ENCODE peak calls at places on chromosome 5, in eight cellular contexts. One of them, this sample, is unnamed.

GRCh38 chr5:160159991-160160826 is 41.0 kb upstream of the PWWP2A start:
- DNase-seq in left lung: no peak
- DNase-seq in tibial artery: no peak
- DNase-seq in breast epithelium: no peak
- DNase-seq in A549: no peak
- DNase-seq in thoracic aorta: no peak
- DNase-seq in lung: no peak
- DNase-seq in CD8-positive, alpha-beta T cell: no peak
- DNase-seq in this sample: no peak

GRCh38 chr5:56814963-56815656 is at the start of gene MAP3K1:
- DNase-seq in left lung: peak; percentile 97
- DNase-seq in tibial artery: peak; percentile 85
- DNase-seq in breast epithelium: peak; percentile 77
- DNase-seq in A549: peak; percentile 79
- DNase-seq in thoracic aorta: no peak
- DNase-seq in lung: peak; percentile 85
- DNase-seq in CD8-positive, alpha-beta T cell: peak; percentile 91
- DNase-seq in this sample: peak; percentile 60

GRCh38 chr5:56176155-56176798 is 56.9 kb downstream of the ANKRD55 start:
- DNase-seq in left lung: no peak
- DNase-seq in tibial artery: no peak
- DNase-seq in breast epithelium: no peak
- DNase-seq in A549: no peak
- DNase-seq in thoracic aorta: no peak
- DNase-seq in lung: no peak
- DNase-seq in CD8-positive, alpha-beta T cell: no peak
- DNase-seq in this sample: no peak

GRCh38 chr5:107736608-107737007 is 65.9 kb upstream of the EFNA5 start:
- DNase-seq in left lung: no peak
- DNase-seq in tibial artery: no peak
- DNase-seq in breast epithelium: no peak
- DNase-seq in A549: no peak
- DNase-seq in thoracic aorta: no peak
- DNase-seq in lung: no peak
- DNase-seq in CD8-positive, alpha-beta T cell: no peak
- DNase-seq in this sample: no peak

GRCh38 chr5:172428224-172429166 is 25.8 kb downstream of the SH3PXD2B start:
- DNase-seq in left lung: no peak
- DNase-seq in tibial artery: no peak
- DNase-seq in breast epithelium: no peak
- DNase-seq in A549: no peak
- DNase-seq in thoracic aorta: no peak
- DNase-seq in lung: no peak
- DNase-seq in CD8-positive, alpha-beta T cell: no peak
- DNase-seq in this sample: no peak

GRCh38 chr5:139982975-139983240 is 60.2 kb downstream of the NRG2 start:
- DNase-seq in left lung: no peak
- DNase-seq in tibial artery: no peak
- DNase-seq in breast epithelium: no peak
- DNase-seq in A549: no peak
- DNase-seq in thoracic aorta: no peak
- DNase-seq in lung: no peak
- DNase-seq in CD8-positive, alpha-beta T cell: no peak
- DNase-seq in this sample: no peak

GRCh38 chr5:73437126-73438047 is 11.2 kb downstream of the FOXD1 start:
- DNase-seq in left lung: no peak
- DNase-seq in tibial artery: no peak
- DNase-seq in breast epithelium: no peak
- DNase-seq in A549: peak; percentile 79
- DNase-seq in thoracic aorta: no peak
- DNase-seq in lung: no peak
- DNase-seq in CD8-positive, alpha-beta T cell: no peak
- DNase-seq in this sample: no peak

GRCh38 chr5:108303611-108304010 is 78.3 kb downstream of the FBXL17 start:
- DNase-seq in left lung: no peak
- DNase-seq in tibial artery: no peak
- DNase-seq in breast epithelium: no peak
- DNase-seq in A549: no peak
- DNase-seq in thoracic aorta: no peak
- DNase-seq in lung: no peak
- DNase-seq in CD8-positive, alpha-beta T cell: no peak
- DNase-seq in this sample: no peak

GRCh38 chr5:35313296-35313695 is 83.0 kb upstream of the PRLR start:
- DNase-seq in left lung: no peak
- DNase-seq in tibial artery: no peak
- DNase-seq in breast epithelium: peak; percentile 30
- DNase-seq in A549: no peak
- DNase-seq in thoracic aorta: no peak
- DNase-seq in lung: no peak
- DNase-seq in CD8-positive, alpha-beta T cell: no peak
- DNase-seq in this sample: no peak

GRCh38 chr5:73278693-73279092 is 105.7 kb downstream of the TMEM174 start:
- DNase-seq in left lung: no peak
- DNase-seq in tibial artery: no peak
- DNase-seq in breast epithelium: peak; percentile 87
- DNase-seq in A549: no peak
- DNase-seq in thoracic aorta: no peak
- DNase-seq in lung: peak; percentile 61
- DNase-seq in CD8-positive, alpha-beta T cell: no peak
- DNase-seq in this sample: no peak

GRCh38 chr5:180599981-180600553 is 8.8 kb upstream of the SCGB3A1 start:
- DNase-seq in left lung: no peak
- DNase-seq in tibial artery: peak; percentile 37
- DNase-seq in breast epithelium: no peak
- DNase-seq in A549: no peak
- DNase-seq in thoracic aorta: no peak
- DNase-seq in lung: no peak
- DNase-seq in CD8-positive, alpha-beta T cell: peak; percentile 29
- DNase-seq in this sample: no peak

GRCh38 chr5:132767150-132767549 is 9.9 kb downstream of the SEPTIN8 start:
- DNase-seq in left lung: no peak
- DNase-seq in tibial artery: no peak
- DNase-seq in breast epithelium: no peak
- DNase-seq in A549: no peak
- DNase-seq in thoracic aorta: no peak
- DNase-seq in lung: no peak
- DNase-seq in CD8-positive, alpha-beta T cell: no peak
- DNase-seq in this sample: no peak

GRCh38 chr5:91361790-91362189 is 21.3 kb downstream of the ARRDC3 start:
- DNase-seq in left lung: no peak
- DNase-seq in tibial artery: no peak
- DNase-seq in breast epithelium: no peak
- DNase-seq in A549: no peak
- DNase-seq in thoracic aorta: no peak
- DNase-seq in lung: no peak
- DNase-seq in CD8-positive, alpha-beta T cell: no peak
- DNase-seq in this sample: no peak

GRCh38 chr5:33848554-33848953 is 43.2 kb downstream of the ADAMTS12 start:
- DNase-seq in left lung: no peak
- DNase-seq in tibial artery: no peak
- DNase-seq in breast epithelium: no peak
- DNase-seq in A549: no peak
- DNase-seq in thoracic aorta: no peak
- DNase-seq in lung: no peak
- DNase-seq in CD8-positive, alpha-beta T cell: no peak
- DNase-seq in this sample: no peak

GRCh38 chr5:111159845-111160244 is 64.3 kb upstream of the CAMK4 start:
- DNase-seq in left lung: no peak
- DNase-seq in tibial artery: no peak
- DNase-seq in breast epithelium: no peak
- DNase-seq in A549: no peak
- DNase-seq in thoracic aorta: no peak
- DNase-seq in lung: no peak
- DNase-seq in CD8-positive, alpha-beta T cell: no peak
- DNase-seq in this sample: no peak

GRCh38 chr5:34676409-34676808 is 20.3 kb downstream of the RAI14 start:
- DNase-seq in left lung: no peak
- DNase-seq in tibial artery: no peak
- DNase-seq in breast epithelium: no peak
- DNase-seq in A549: no peak
- DNase-seq in thoracic aorta: no peak
- DNase-seq in lung: no peak
- DNase-seq in CD8-positive, alpha-beta T cell: no peak
- DNase-seq in this sample: no peak

GRCh38 chr5:72834919-72835318 is 18.5 kb downstream of the TNPO1 start:
- DNase-seq in left lung: no peak
- DNase-seq in tibial artery: no peak
- DNase-seq in breast epithelium: no peak
- DNase-seq in A549: no peak
- DNase-seq in thoracic aorta: no peak
- DNase-seq in lung: no peak
- DNase-seq in CD8-positive, alpha-beta T cell: no peak
- DNase-seq in this sample: no peak

GRCh38 chr5:17315710-17316221 is 98.3 kb downstream of the BASP1 start:
- DNase-seq in left lung: no peak
- DNase-seq in tibial artery: no peak
- DNase-seq in breast epithelium: no peak
- DNase-seq in A549: peak; percentile 70
- DNase-seq in thoracic aorta: no peak
- DNase-seq in lung: no peak
- DNase-seq in CD8-positive, alpha-beta T cell: no peak
- DNase-seq in this sample: no peak

GRCh38 chr5:17317499-17317898 is 100.1 kb downstream of the BASP1 start:
- DNase-seq in left lung: no peak
- DNase-seq in tibial artery: no peak
- DNase-seq in breast epithelium: no peak
- DNase-seq in A549: no peak
- DNase-seq in thoracic aorta: no peak
- DNase-seq in lung: no peak
- DNase-seq in CD8-positive, alpha-beta T cell: no peak
- DNase-seq in this sample: no peak

GRCh38 chr5:17314907-17315471 is 97.6 kb downstream of the BASP1 start:
- DNase-seq in left lung: no peak
- DNase-seq in tibial artery: no peak
- DNase-seq in breast epithelium: no peak
- DNase-seq in A549: no peak
- DNase-seq in thoracic aorta: no peak
- DNase-seq in lung: no peak
- DNase-seq in CD8-positive, alpha-beta T cell: no peak
- DNase-seq in this sample: no peak

GRCh38 chr5:17312358-17312757 is 94.9 kb downstream of the BASP1 start:
- DNase-seq in left lung: no peak
- DNase-seq in tibial artery: no peak
- DNase-seq in breast epithelium: no peak
- DNase-seq in A549: peak; percentile 94
- DNase-seq in thoracic aorta: no peak
- DNase-seq in lung: no peak
- DNase-seq in CD8-positive, alpha-beta T cell: no peak
- DNase-seq in this sample: no peak

GRCh38 chr5:17316973-17317459 is 99.6 kb downstream of the BASP1 start:
- DNase-seq in left lung: no peak
- DNase-seq in tibial artery: no peak
- DNase-seq in breast epithelium: no peak
- DNase-seq in A549: peak; percentile 39
- DNase-seq in thoracic aorta: no peak
- DNase-seq in lung: no peak
- DNase-seq in CD8-positive, alpha-beta T cell: no peak
- DNase-seq in this sample: no peak
- H3K4me3 ChIP-seq in left lung: no peak overlapping the region
- H3K4me3 ChIP-seq in tibial artery: no peak overlapping the region
- H3K4me3 ChIP-seq in breast epithelium: no peak overlapping the region
- H3K4me3 ChIP-seq in A549: no peak overlapping the region
- H3K4me3 ChIP-seq in thoracic aorta: no peak overlapping the region
- H3K4me3 ChIP-seq in lung: no peak overlapping the region
- H3K4me3 ChIP-seq in CD8-positive, alpha-beta T cell: no peak overlapping the region
- H3K4me3 ChIP-seq in this sample: no peak overlapping the region

GRCh38 chr5:31638748-31639418 is at the start of gene PDZD2:
- DNase-seq in left lung: peak; percentile 85
- DNase-seq in tibial artery: peak; percentile 85
- DNase-seq in breast epithelium: peak; percentile 43
- DNase-seq in A549: peak; percentile 65
- DNase-seq in thoracic aorta: peak; percentile 23
- DNase-seq in lung: peak; percentile 67
- DNase-seq in CD8-positive, alpha-beta T cell: peak; percentile 71
- DNase-seq in this sample: no peak
- TF ChIP-seq CTCF in left lung: peak; percentile 17
- TF ChIP-seq CTCF in tibial artery: peak; percentile 28
- TF ChIP-seq CTCF in breast epithelium: no peak
- TF ChIP-seq CTCF in A549: peak; percentile 53
- TF ChIP-seq CTCF in thoracic aorta: no peak
- TF ChIP-seq CTCF in lung: peak; percentile 20
- TF ChIP-seq CTCF in CD8-positive, alpha-beta T cell: peak; percentile 18
- TF ChIP-seq CTCF in this sample: peak; percentile 43

DNA sequence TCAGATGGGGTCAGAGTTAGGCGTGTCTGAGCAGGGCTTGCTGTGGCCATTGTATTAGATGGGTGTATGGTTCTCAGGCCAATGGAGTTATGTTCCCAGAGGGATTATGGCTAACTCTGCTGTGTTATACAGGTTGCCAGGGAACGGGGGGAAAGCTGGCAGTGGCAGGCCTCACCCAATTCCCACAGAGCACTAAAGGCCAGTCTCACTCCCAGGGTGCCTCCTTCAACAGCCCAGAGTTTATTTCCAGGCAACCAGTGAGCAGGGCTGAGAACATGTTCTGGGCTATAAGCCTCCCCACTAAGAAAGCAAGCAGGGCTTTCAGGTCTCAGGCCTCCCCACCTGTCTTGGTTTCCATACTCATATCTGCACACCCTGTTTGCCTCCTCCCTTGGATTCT is 597.9 kb downstream of the ZNF608 start:
- DNase-seq in left lung: no peak
- DNase-seq in tibial artery: no peak
- DNase-seq in breast epithelium: no peak
- DNase-seq in A549: no peak
- DNase-seq in thoracic aorta: no peak
- DNase-seq in lung: no peak
- DNase-seq in CD8-positive, alpha-beta T cell: no peak
- DNase-seq in this sample: no peak
- H3K4me3 ChIP-seq in left lung: no peak overlapping the region
- H3K4me3 ChIP-seq in tibial artery: no peak overlapping the region
- H3K4me3 ChIP-seq in breast epithelium: no peak overlapping the region
- H3K4me3 ChIP-seq in A549: no peak overlapping the region
- H3K4me3 ChIP-seq in thoracic aorta: no peak overlapping the region
- H3K4me3 ChIP-seq in lung: no peak overlapping the region
- H3K4me3 ChIP-seq in CD8-positive, alpha-beta T cell: no peak overlapping the region
- H3K4me3 ChIP-seq in this sample: no peak overlapping the region

GRCh38 chr5:60652206-60652605 is 47.8 kb downstream of the DEPDC1B start:
- DNase-seq in left lung: no peak
- DNase-seq in tibial artery: no peak
- DNase-seq in breast epithelium: no peak
- DNase-seq in A549: peak; percentile 44
- DNase-seq in thoracic aorta: no peak
- DNase-seq in lung: no peak
- DNase-seq in CD8-positive, alpha-beta T cell: no peak
- DNase-seq in this sample: no peak

DNA sequence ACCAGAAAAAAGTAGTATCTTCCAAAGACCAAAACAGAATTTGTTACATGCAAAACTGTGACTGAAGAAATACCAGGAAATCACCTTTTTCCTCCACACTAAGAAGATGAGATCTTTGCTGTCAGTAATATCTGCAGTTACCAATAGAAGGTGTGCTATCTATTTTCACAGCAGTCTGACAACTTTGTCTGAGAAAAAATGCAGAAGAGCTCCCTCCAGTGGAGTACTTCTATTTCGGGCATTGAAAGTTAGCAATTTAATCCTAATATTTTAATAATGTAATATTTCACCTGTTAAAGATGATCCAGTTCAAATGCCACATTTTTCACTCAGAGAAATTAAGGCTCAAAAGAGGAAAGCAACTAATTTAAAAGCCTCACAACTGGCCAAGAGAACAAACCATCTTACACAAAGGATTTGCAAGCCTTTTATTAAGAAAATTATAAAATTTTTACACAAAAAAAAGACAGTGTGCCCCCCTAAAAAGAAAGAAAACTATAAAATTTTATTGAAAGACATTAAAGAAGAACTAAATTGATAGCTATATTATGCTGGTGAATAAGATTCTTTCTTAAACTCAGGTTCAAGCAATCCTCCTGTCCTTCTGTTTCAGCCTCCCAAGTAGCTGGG is 50.6 kb downstream of the DEPDC1B start:
- DNase-seq in left lung: no peak
- DNase-seq in tibial artery: no peak
- DNase-seq in breast epithelium: no peak
- DNase-seq in A549: peak; percentile 58
- DNase-seq in thoracic aorta: no peak
- DNase-seq in lung: no peak
- DNase-seq in CD8-positive, alpha-beta T cell: no peak
- DNase-seq in this sample: no peak
- TF ChIP-seq CTCF in left lung: peak; percentile 52
- TF ChIP-seq CTCF in tibial artery: peak; percentile 49
- TF ChIP-seq CTCF in breast epithelium: peak; percentile 25
- TF ChIP-seq CTCF in A549: peak; percentile 87
- TF ChIP-seq CTCF in thoracic aorta: peak; percentile 49
- TF ChIP-seq CTCF in lung: no peak
- TF ChIP-seq CTCF in CD8-positive, alpha-beta T cell: no peak
- TF ChIP-seq CTCF in this sample: peak; percentile 35